ENCODE peak calls at places on chromosomes 6 and 20, in four cellular contexts. One of them, this sample, is unnamed.

GRCh38 chr20:25437153-25437581 is 29.7 kb downstream of the GINS1 start:
- DNase-seq in WTC11: peak
- DNase-seq in K562: no peak
- DNase-seq in HepG2: no peak
- DNase-seq in this sample: no peak

GRCh38 chr20:3777726-3778629 is 3.3 kb downstream of the SPEF1 start:
- DNase-seq in WTC11: peak
- DNase-seq in K562: no peak
- DNase-seq in HepG2: no peak
- DNase-seq in this sample: no peak

GRCh38 chr6:145153495-145153894 is 581.8 kb downstream of the EPM2A start:
- DNase-seq in HepG2: no peak
- DNase-seq in K562: no peak
- DNase-seq in WTC11: no peak
- DNase-seq in this sample: no peak

GRCh38 chr6:154938245-154938583 is 56.9 kb upstream of the TIAM2 start:
- DNase-seq in HepG2: no peak
- DNase-seq in K562: no peak
- DNase-seq in WTC11: no peak
- DNase-seq in this sample: no peak

GRCh38 chr20:59787186-59787890 is 146.1 kb downstream of the SYCP2 start:
- DNase-seq in HepG2: no peak
- DNase-seq in WTC11: no peak
- DNase-seq in K562: no peak
- DNase-seq in this sample: no peak

GRCh38 chr6:55953384-55953783 is 78.0 kb upstream of the BMP5 start:
- DNase-seq in K562: no peak
- DNase-seq in WTC11: no peak
- DNase-seq in HepG2: peak
- DNase-seq in this sample: peak

GRCh38 chr6:162468326-162468725 is 259.2 kb downstream of the PRKN start:
- DNase-seq in WTC11: no peak
- DNase-seq in HepG2: no peak
- DNase-seq in K562: no peak
- DNase-seq in this sample: no peak

GRCh38 chr6:49563006-49563886 is 12.8 kb downstream of the C6orf141 start:
- DNase-seq in K562: no peak
- DNase-seq in WTC11: no peak
- DNase-seq in HepG2: no peak
- DNase-seq in this sample: no peak

GRCh38 chr6:79084693-79085092 is 6.6 kb upstream of the PHIP start:
- DNase-seq in WTC11: no peak
- DNase-seq in K562: no peak
- DNase-seq in HepG2: peak
- DNase-seq in this sample: no peak

GRCh38 chr20:1034420-1034799 is 32.3 kb upstream of the RSPO4 start:
- DNase-seq in WTC11: no peak
- DNase-seq in HepG2: no peak
- DNase-seq in K562: no peak
- DNase-seq in this sample: no peak

GRCh38 chr6:7819641-7820040 is 90.9 kb downstream of the TXNDC5 start:
- DNase-seq in HepG2: no peak
- DNase-seq in K562: no peak
- DNase-seq in WTC11: no peak
- DNase-seq in this sample: no peak

GRCh38 chr6:8549381-8549780 is 114.0 kb upstream of the SLC35B3 start:
- DNase-seq in WTC11: no peak
- DNase-seq in K562: no peak
- DNase-seq in HepG2: no peak
- DNase-seq in this sample: no peak

GRCh38 chr6:32868257-32868788 is 14.3 kb downstream of the PSMB9 start:
- DNase-seq in HepG2: peak
- DNase-seq in WTC11: peak
- DNase-seq in K562: peak
- DNase-seq in this sample: peak

GRCh38 chr6:151441390-151442166 is 10.3 kb downstream of the RMND1 start:
- DNase-seq in K562: no peak
- DNase-seq in WTC11: no peak
- DNase-seq in HepG2: peak
- DNase-seq in this sample: no peak

GRCh38 chr6:158812611-158813010 is 6.6 kb downstream of the EZR start:
- DNase-seq in HepG2: no peak
- DNase-seq in K562: no peak
- DNase-seq in WTC11: no peak
- DNase-seq in this sample: no peak

GRCh38 chr20:61803903-61804804 is 261.5 kb downstream of the TAF4 start:
- DNase-seq in HepG2: no peak
- DNase-seq in K562: no peak
- DNase-seq in WTC11: no peak
- DNase-seq in this sample: no peak
- TF ChIP-seq ELF4 in HepG2: no peak
- TF ChIP-seq ELF4 in K562: no peak
- TF ChIP-seq ELF4 in WTC11: no peak
- TF ChIP-seq ELF4 in this sample: no peak

DNA sequence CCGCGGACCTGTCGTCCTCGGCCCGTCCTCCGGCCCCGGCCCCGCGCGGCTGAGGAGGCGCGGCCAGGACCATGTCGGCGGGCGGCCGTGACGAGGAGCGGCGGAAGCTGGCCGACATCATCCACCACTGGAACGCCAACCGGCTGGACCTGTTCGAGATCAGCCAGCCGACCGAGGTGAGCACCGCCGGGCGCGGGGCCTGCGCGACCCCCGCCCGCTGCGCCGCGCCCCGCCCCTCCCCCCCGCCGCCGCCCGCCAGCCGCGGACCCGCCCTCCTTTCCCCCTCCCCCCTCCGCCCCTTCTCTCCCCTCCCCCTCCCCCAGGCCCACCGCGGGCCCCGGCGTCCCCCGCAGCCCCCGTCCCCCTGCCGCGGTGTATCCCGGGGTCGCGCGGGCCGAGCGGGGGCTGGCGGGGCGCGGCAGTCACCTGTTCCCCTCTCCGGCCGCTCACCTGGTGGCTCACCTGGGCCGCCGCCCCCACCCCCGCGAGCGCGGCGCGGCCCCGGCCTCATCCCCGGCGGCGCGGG is 414 bp downstream of the AFDN start:
- DNase-seq in WTC11: peak
- DNase-seq in K562: no peak
- DNase-seq in HepG2: no peak
- DNase-seq in this sample: peak
- TF ChIP-seq ELF4 in WTC11: no peak
- TF ChIP-seq ELF4 in K562: no peak
- TF ChIP-seq ELF4 in HepG2: no peak
- TF ChIP-seq ELF4 in this sample: no peak

GRCh38 chr20:24406251-24406650 is 63.2 kb upstream of the SYNDIG1 start:
- DNase-seq in WTC11: no peak
- DNase-seq in K562: no peak
- DNase-seq in HepG2: no peak
- DNase-seq in this sample: no peak

GRCh38 chr20:24402234-24402633 is 67.2 kb upstream of the SYNDIG1 start:
- DNase-seq in K562: no peak
- DNase-seq in HepG2: no peak
- DNase-seq in WTC11: no peak
- DNase-seq in this sample: no peak

GRCh38 chr20:24406761-24407550 is 62.5 kb upstream of the SYNDIG1 start:
- DNase-seq in WTC11: no peak
- DNase-seq in K562: no peak
- DNase-seq in HepG2: no peak
- DNase-seq in this sample: no peak

GRCh38 chr20:24403410-24403809 is 66.0 kb upstream of the SYNDIG1 start:
- DNase-seq in HepG2: no peak
- DNase-seq in K562: no peak
- DNase-seq in WTC11: no peak
- DNase-seq in this sample: no peak

DNA sequence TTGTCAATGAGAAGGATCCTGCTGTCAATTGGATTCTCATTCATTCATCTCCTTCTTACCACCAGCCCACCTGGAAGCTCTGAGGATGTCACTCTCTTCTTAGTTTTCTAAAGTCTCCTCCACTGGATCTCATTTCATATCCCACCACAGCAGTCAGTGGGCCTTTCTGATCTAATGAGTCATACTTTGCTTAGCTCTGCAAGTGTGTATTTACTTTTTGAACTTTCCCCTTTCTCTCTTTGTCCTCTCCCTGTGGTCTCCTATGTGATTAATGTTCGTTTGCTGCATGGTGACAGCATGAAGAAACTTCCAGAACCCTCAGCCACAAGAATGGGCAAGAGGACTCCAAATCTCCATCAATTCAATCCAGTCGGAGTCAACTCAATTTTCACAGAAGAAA is 63.6 kb upstream of the SYNDIG1 start:
- DNase-seq in HepG2: peak
- DNase-seq in K562: no peak
- DNase-seq in WTC11: no peak
- DNase-seq in this sample: no peak
- TF ChIP-seq ELF4 in HepG2: no peak
- TF ChIP-seq ELF4 in K562: no peak
- TF ChIP-seq ELF4 in WTC11: no peak
- TF ChIP-seq ELF4 in this sample: no peak

GRCh38 chr6:143180860-143181259 is 120.2 kb downstream of the AIG1 start:
- DNase-seq in WTC11: no peak
- DNase-seq in K562: no peak
- DNase-seq in HepG2: no peak
- DNase-seq in this sample: no peak
- TF ChIP-seq ELF4 in WTC11: no peak
- TF ChIP-seq ELF4 in K562: no peak
- TF ChIP-seq ELF4 in HepG2: no peak
- TF ChIP-seq ELF4 in this sample: no peak

GRCh38 chr20:52469143-52469542 is 277.6 kb upstream of the ZFP64 start:
- DNase-seq in WTC11: no peak
- DNase-seq in HepG2: no peak
- DNase-seq in K562: no peak
- DNase-seq in this sample: no peak
- TF ChIP-seq ELF4 in WTC11: no peak
- TF ChIP-seq ELF4 in HepG2: no peak
- TF ChIP-seq ELF4 in K562: no peak
- TF ChIP-seq ELF4 in this sample: no peak

GRCh38 chr6:4460595-4461475 is 315.4 kb upstream of the CDYL start:
- DNase-seq in HepG2: no peak
- DNase-seq in WTC11: no peak
- DNase-seq in K562: peak
- DNase-seq in this sample: no peak
- TF ChIP-seq ELF4 in HepG2: no peak
- TF ChIP-seq ELF4 in WTC11: no peak
- TF ChIP-seq ELF4 in K562: no peak
- TF ChIP-seq ELF4 in this sample: no peak

DNA sequence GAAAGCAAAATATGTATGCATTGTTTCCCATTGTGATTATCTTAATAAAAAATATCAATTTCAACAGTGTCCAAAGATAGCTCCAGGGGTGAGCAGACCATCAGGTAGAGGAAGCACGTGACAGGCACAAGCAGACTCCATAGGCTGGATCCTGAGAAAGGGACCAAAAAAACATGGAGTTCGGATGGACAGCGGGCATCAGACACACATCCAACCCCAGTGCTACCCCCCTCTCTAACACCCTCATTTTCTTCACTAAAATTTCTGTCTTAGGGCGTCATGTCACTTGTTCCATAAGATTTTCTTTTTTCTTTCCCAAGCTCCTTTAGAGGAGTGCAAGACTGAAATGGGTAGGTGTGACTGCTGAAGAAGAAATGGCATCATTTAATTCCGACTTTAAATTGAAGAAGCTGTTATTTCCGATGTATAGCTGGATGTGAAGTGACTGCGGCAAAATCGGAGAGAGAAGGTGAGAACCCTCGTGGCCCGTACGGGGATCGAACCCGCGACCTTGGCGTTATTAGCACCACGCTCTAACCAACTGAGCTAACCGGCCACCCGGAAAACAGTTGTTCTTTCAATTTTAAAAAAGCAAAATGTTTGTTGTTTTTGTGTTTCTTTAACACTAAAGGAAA is 10.3 kb upstream of the PRSS16 start:
- DNase-seq in HepG2: peak
- DNase-seq in WTC11: peak
- DNase-seq in K562: peak
- DNase-seq in this sample: peak
- TF ChIP-seq ELF4 in HepG2: no peak
- TF ChIP-seq ELF4 in WTC11: no peak
- TF ChIP-seq ELF4 in K562: peak
- TF ChIP-seq ELF4 in this sample: no peak

DNA sequence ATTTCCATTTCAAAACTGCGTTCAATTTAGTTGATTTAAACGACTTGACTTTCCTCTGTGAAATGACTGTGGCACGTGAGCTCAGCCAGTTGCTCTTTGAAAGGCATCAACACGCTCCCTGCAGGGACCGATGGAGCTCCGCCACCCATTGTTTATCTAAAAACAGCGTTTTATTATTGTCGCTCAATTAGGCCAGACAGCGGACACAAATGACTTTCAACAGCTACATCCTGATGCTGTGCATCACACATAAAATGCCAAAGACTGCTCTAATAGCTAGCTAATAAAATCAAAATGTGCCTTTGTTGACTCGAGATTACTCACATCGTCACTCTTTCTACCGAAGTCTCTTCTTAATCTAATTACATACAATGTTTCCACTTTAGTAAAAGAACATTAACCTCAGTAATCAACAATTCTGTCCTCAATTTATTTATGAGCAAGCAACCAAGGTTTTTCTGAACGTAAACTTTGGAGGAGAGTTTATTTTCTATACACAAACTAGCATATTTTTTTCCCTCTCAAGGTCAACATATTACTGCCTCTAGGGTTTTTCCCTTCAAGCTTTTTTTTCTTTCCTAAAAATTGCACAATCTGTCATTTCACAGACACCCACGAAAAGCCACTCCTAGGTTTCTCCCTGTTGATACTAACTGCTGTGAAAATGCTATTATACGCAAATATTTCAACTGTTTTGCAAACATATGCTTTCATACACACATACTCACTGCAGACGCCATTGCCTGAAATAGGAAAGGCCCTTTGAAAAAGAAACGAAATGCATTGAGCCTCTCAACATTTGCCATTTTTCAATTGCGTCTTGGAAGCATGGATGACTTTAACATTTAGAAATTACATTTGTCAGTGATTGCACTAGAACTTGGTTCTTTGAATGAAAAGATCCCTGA is 332.8 kb downstream of the CD83 start:
- DNase-seq in HepG2: no peak
- DNase-seq in WTC11: no peak
- DNase-seq in K562: no peak
- DNase-seq in this sample: peak
- TF ChIP-seq ELF4 in HepG2: no peak
- TF ChIP-seq ELF4 in WTC11: no peak
- TF ChIP-seq ELF4 in K562: no peak
- TF ChIP-seq ELF4 in this sample: no peak